ENCODE peak calls at places on chromosomes 13 and 19, in five cellular contexts. I is progenitor cell of endocrine pancreas, F is left ventricle myocardium inferior, N is G401, Y is non-pigmented ciliary epithelial cell. W is an unnamed sample.

GRCh38 chr19:51479531-51480331 is 1.4 kb downstream of the CEACAM18 start:
- DNase-seq in I (no peak), Y (no peak), N (no peak), F (no peak), W (no peak)

GRCh38 chr13:60431108-60431700 is 34.2 kb downstream of the TDRD3 start:
- DNase-seq in I (no peak), F (no peak), N (peak; percentile 72), Y (peak; percentile 30), W (peak; percentile 84)

GRCh38 chr13:73323615-73324014 is 264.8 kb downstream of the KLF5 start:
- DNase-seq in N (no peak), F (no peak), I (no peak), Y (no peak), W (no peak)

GRCh38 chr13:113405481-113406300 is 41.8 kb upstream of the GRTP1 start:
- DNase-seq in F (no peak), I (no peak), N (no peak), Y (no peak), W (peak; percentile 74)

GRCh38 chr13:86563308-86563707 is 764.1 kb upstream of the SLITRK6 start:
- DNase-seq in Y (peak; percentile 40), F (no peak), I (no peak), N (no peak), W (no peak)

GRCh38 chr19:53019684-53020083 is 6.0 kb downstream of the ERVV-1 start:
- DNase-seq in F (no peak), I (no peak), N (no peak), Y (no peak), W (peak; percentile 1)

GRCh38 chr19:28960986-28961705 is 251.8 kb downstream of the UQCRFS1 start:
- DNase-seq in I (no peak), Y (no peak), F (no peak), N (no peak), W (no peak)

GRCh38 chr13:65999441-65999840 is 1230.7 kb downstream of the PCDH9 start:
- DNase-seq in Y (no peak), I (no peak), N (no peak), F (no peak), W (no peak)

GRCh38 chr19:17358395-17358794 is 18.7 kb downstream of the PLVAP start:
- DNase-seq in F (no peak), N (no peak), Y (no peak), I (no peak), W (no peak)

GRCh38 chr13:36998624-36999041 is 507 bp downstream of the ALG5 start:
- DNase-seq in N (peak; percentile 19), Y (no peak), I (peak; percentile 24), F (peak; percentile 18), W (peak; percentile 69)

GRCh38 chr13:59587971-59588716 is 575.6 kb downstream of the DIAPH3 start:
- DNase-seq in I (no peak), F (no peak), Y (no peak), N (no peak), W (no peak)

GRCh38 chr19:47821460-47822020 is at the start of gene CRX:
- DNase-seq in F (no peak), N (no peak), I (no peak), Y (no peak), W (peak; percentile 98)

W was measured in NCI-H82.